ENCODE peak calls at places on chromosome 22, in five cellular contexts. One of them, this sample, is unnamed.

GRCh38 chr22:32684148-32684821 is 117.2 kb upstream of the TIMP3 start:
- DNase-seq in AG04449: no peak
- DNase-seq in cardiac muscle cell: peak; percentile 50
- DNase-seq in CD4-positive, alpha-beta memory T cell: no peak
- DNase-seq in A549: no peak
- DNase-seq in this sample: no peak

GRCh38 chr22:49099089-49099488 is 728.6 kb downstream of the BRD1 start:
- DNase-seq in CD4-positive, alpha-beta memory T cell: no peak
- DNase-seq in cardiac muscle cell: no peak
- DNase-seq in A549: no peak
- DNase-seq in AG04449: no peak
- DNase-seq in this sample: no peak

GRCh38 chr22:41907436-41908401 is 7.2 kb downstream of the SHISA8 start:
- DNase-seq in CD4-positive, alpha-beta memory T cell: no peak
- DNase-seq in cardiac muscle cell: no peak
- DNase-seq in AG04449: no peak
- DNase-seq in A549: no peak
- DNase-seq in this sample: no peak

GRCh38 chr22:39281126-39281525 is 36.3 kb upstream of the PDGFB start:
- DNase-seq in CD4-positive, alpha-beta memory T cell: no peak
- DNase-seq in A549: no peak
- DNase-seq in cardiac muscle cell: no peak
- DNase-seq in AG04449: no peak
- DNase-seq in this sample: no peak

GRCh38 chr22:38056969-38057841 is at the start of gene PICK1:
- DNase-seq in A549: peak; percentile 88
- DNase-seq in AG04449: peak; percentile 52
- DNase-seq in cardiac muscle cell: peak; percentile 97
- DNase-seq in CD4-positive, alpha-beta memory T cell: peak; percentile 85
- DNase-seq in this sample: peak; percentile 40

GRCh38 chr22:36998620-36999351 is 20.5 kb downstream of the TST start:
- DNase-seq in cardiac muscle cell: peak; percentile 21
- DNase-seq in A549: no peak
- DNase-seq in CD4-positive, alpha-beta memory T cell: no peak
- DNase-seq in AG04449: no peak
- DNase-seq in this sample: no peak

GRCh38 chr22:19759459-19759993 is 1.1 kb upstream of the TBX1 start:
- DNase-seq in cardiac muscle cell: no peak
- DNase-seq in AG04449: no peak
- DNase-seq in CD4-positive, alpha-beta memory T cell: no peak
- DNase-seq in A549: no peak
- DNase-seq in this sample: no peak

GRCh38 chr22:26479792-26480610 is 3.6 kb downstream of the HPS4 start:
- DNase-seq in A549: no peak
- DNase-seq in cardiac muscle cell: no peak
- DNase-seq in CD4-positive, alpha-beta memory T cell: no peak
- DNase-seq in AG04449: no peak
- DNase-seq in this sample: no peak

GRCh38 chr22:34278121-34278520 is 357.8 kb upstream of the LARGE1 start:
- DNase-seq in A549: no peak
- DNase-seq in CD4-positive, alpha-beta memory T cell: no peak
- DNase-seq in AG04449: no peak
- DNase-seq in cardiac muscle cell: no peak
- DNase-seq in this sample: no peak

GRCh38 chr22:45946805-45947600 is 30.0 kb downstream of the WNT7B start:
- DNase-seq in AG04449: no peak
- DNase-seq in cardiac muscle cell: no peak
- DNase-seq in CD4-positive, alpha-beta memory T cell: no peak
- DNase-seq in A549: no peak
- DNase-seq in this sample: no peak

GRCh38 chr22:41816241-41816640 is 15.8 kb downstream of the CCDC134 start:
- DNase-seq in CD4-positive, alpha-beta memory T cell: no peak
- DNase-seq in A549: no peak
- DNase-seq in AG04449: no peak
- DNase-seq in cardiac muscle cell: no peak
- DNase-seq in this sample: no peak

GRCh38 chr22:20429254-20430100 is 8.1 kb downstream of the SCARF2 start:
- DNase-seq in AG04449: no peak
- DNase-seq in cardiac muscle cell: no peak
- DNase-seq in CD4-positive, alpha-beta memory T cell: peak; percentile 77
- DNase-seq in A549: no peak
- DNase-seq in this sample: no peak

GRCh38 chr22:27488456-27489224 is 312.9 kb downstream of the MN1 start:
- DNase-seq in cardiac muscle cell: peak; percentile 8
- DNase-seq in CD4-positive, alpha-beta memory T cell: no peak
- DNase-seq in AG04449: no peak
- DNase-seq in A549: no peak
- DNase-seq in this sample: no peak

GRCh38 chr22:26464312-26464711 is 19.3 kb downstream of the HPS4 start:
- DNase-seq in AG04449: no peak
- DNase-seq in A549: no peak
- DNase-seq in CD4-positive, alpha-beta memory T cell: no peak
- DNase-seq in cardiac muscle cell: peak; percentile 48
- DNase-seq in this sample: no peak

GRCh38 chr22:31085493-31085824 is 4.3 kb downstream of the SMTN start:
- DNase-seq in cardiac muscle cell: peak; percentile 76
- DNase-seq in A549: no peak
- DNase-seq in CD4-positive, alpha-beta memory T cell: no peak
- DNase-seq in AG04449: no peak
- DNase-seq in this sample: no peak
- H3K4me3 ChIP-seq in cardiac muscle cell: peak overlapping the region; percentile 37
- H3K4me3 ChIP-seq in A549: peak overlapping the region; percentile 58
- H3K4me3 ChIP-seq in CD4-positive, alpha-beta memory T cell: no peak overlapping the region
- H3K4me3 ChIP-seq in AG04449: peak overlapping the region; percentile 88
- H3K4me3 ChIP-seq in this sample: peak overlapping the region; percentile 69

GRCh38 chr22:50280022-50280707 is 10.0 kb upstream of the MAPK11 start:
- DNase-seq in CD4-positive, alpha-beta memory T cell: no peak
- DNase-seq in A549: no peak
- DNase-seq in AG04449: no peak
- DNase-seq in cardiac muscle cell: no peak
- DNase-seq in this sample: no peak

GRCh38 chr22:50282361-50283144 is 12.4 kb upstream of the MAPK11 start:
- DNase-seq in A549: peak; percentile 73
- DNase-seq in cardiac muscle cell: peak; percentile 58
- DNase-seq in AG04449: no peak
- DNase-seq in CD4-positive, alpha-beta memory T cell: no peak
- DNase-seq in this sample: no peak

GRCh38 chr22:50280708-50281383 is 10.7 kb upstream of the MAPK11 start:
- DNase-seq in A549: no peak
- DNase-seq in cardiac muscle cell: no peak
- DNase-seq in CD4-positive, alpha-beta memory T cell: no peak
- DNase-seq in AG04449: no peak
- DNase-seq in this sample: no peak

GRCh38 chr22:50281384-50281760 is 11.2 kb upstream of the MAPK11 start:
- DNase-seq in CD4-positive, alpha-beta memory T cell: no peak
- DNase-seq in cardiac muscle cell: no peak
- DNase-seq in AG04449: no peak
- DNase-seq in A549: no peak
- DNase-seq in this sample: no peak

GRCh38 chr22:50281957-50282356 is 11.8 kb upstream of the MAPK11 start:
- DNase-seq in cardiac muscle cell: no peak
- DNase-seq in AG04449: no peak
- DNase-seq in A549: no peak
- DNase-seq in CD4-positive, alpha-beta memory T cell: no peak
- DNase-seq in this sample: no peak
- H3K4me3 ChIP-seq in cardiac muscle cell: no peak overlapping the region
- H3K4me3 ChIP-seq in AG04449: no peak overlapping the region
- H3K4me3 ChIP-seq in A549: no peak overlapping the region
- H3K4me3 ChIP-seq in CD4-positive, alpha-beta memory T cell: no peak overlapping the region
- H3K4me3 ChIP-seq in this sample: no peak overlapping the region

DNA sequence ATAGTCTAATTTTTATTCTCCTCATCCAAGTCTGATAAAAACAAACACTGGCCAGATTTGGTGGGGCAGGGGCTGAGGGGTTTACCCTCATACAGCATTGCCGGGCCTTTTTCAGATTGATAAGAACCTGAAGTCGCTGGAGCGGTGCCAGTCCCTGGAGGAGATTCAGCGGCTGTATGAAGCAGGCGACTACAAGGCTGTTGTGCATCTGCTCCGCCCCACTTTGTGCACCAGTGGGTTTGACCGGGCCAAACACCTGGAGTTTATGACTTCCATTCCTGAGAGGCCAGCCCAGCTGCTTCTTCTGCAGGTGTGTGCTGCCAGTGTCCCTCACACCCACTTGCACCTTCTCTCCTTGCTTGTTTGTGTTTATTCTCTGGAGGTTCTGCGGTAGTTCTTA is 55.8 kb downstream of the CABIN1 start:
- DNase-seq in A549: no peak
- DNase-seq in cardiac muscle cell: no peak
- DNase-seq in AG04449: no peak
- DNase-seq in CD4-positive, alpha-beta memory T cell: no peak
- DNase-seq in this sample: no peak
- H3K4me3 ChIP-seq in A549: no peak overlapping the region
- H3K4me3 ChIP-seq in cardiac muscle cell: no peak overlapping the region
- H3K4me3 ChIP-seq in AG04449: no peak overlapping the region
- H3K4me3 ChIP-seq in CD4-positive, alpha-beta memory T cell: no peak overlapping the region
- H3K4me3 ChIP-seq in this sample: no peak overlapping the region

DNA sequence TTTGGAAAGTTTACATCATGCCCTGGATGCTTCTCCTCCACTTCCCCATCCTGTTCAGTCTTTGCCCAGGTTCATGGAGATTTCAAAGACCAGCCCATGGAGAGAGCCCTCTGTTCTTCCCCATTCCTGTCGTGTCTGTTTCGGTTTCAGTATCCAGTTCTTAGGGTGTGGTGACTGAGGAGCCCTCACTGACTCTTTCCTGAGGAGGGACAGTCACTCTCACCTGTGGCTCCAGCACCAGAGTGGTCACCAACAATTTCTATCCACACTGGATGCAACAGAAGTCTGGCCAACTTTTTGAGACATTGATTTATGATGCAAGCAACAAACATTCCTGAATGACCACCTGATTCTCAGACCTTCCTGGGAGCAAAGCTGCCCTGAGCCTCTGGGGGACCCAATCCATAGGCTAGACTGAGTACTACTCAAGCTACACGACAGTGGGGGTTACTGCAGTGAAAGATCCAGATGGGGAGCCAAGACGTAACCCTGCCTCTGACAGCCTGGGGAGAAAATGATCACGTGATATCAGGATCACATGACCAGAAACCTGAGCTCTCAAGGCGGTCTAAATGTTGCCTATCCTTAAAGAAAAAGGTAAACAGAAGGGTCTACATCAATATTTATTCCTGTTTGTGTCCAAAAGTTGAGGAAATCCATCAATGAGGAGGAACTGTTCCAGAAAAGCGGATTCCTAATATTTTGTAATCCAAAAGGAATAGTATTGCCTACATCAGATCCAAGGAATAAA is 76.2 kb upstream of the VPREB1 start:
- DNase-seq in cardiac muscle cell: peak; percentile 38
- DNase-seq in CD4-positive, alpha-beta memory T cell: no peak
- DNase-seq in AG04449: no peak
- DNase-seq in A549: peak; percentile 11
- DNase-seq in this sample: peak; percentile 39
- H3K4me3 ChIP-seq in cardiac muscle cell: no peak overlapping the region
- H3K4me3 ChIP-seq in CD4-positive, alpha-beta memory T cell: peak overlapping the region; percentile 8
- H3K4me3 ChIP-seq in AG04449: peak overlapping the region; percentile 32
- H3K4me3 ChIP-seq in A549: peak overlapping the region; percentile 36
- H3K4me3 ChIP-seq in this sample: peak overlapping the region; percentile 14

GRCh38 chr22:40678493-40679248 is 613 bp upstream of the MCHR1 start:
- DNase-seq in AG04449: no peak
- DNase-seq in cardiac muscle cell: no peak
- DNase-seq in CD4-positive, alpha-beta memory T cell: no peak
- DNase-seq in A549: no peak
- DNase-seq in this sample: no peak
- H3K4me3 ChIP-seq in AG04449: peak overlapping the region; percentile 55
- H3K4me3 ChIP-seq in cardiac muscle cell: no peak overlapping the region
- H3K4me3 ChIP-seq in CD4-positive, alpha-beta memory T cell: no peak overlapping the region
- H3K4me3 ChIP-seq in A549: no peak overlapping the region
- H3K4me3 ChIP-seq in this sample: peak overlapping the region; percentile 51

This sample was measured in skeletal muscle cell.